ENCODE peak calls at places on chromosomes 12 and 14, in four cellular contexts. One of them, this sample, is unnamed.

GRCh38 chr14:49982522-49982951 is 89.7 kb downstream of the ARF6 start:
- DNase-seq in colonic mucosa: no peak
- DNase-seq in kidney: no peak
- DNase-seq in esophagus muscularis mucosa: no peak
- DNase-seq in this sample: no peak

GRCh38 chr12:90085491-90086274 is 377.0 kb upstream of the ATP2B1 start:
- DNase-seq in kidney: no peak
- DNase-seq in esophagus muscularis mucosa: no peak
- DNase-seq in colonic mucosa: no peak
- DNase-seq in this sample: no peak

GRCh38 chr14:73472182-73473114 is 14.1 kb upstream of the NUMB start:
- DNase-seq in colonic mucosa: no peak
- DNase-seq in kidney: no peak
- DNase-seq in esophagus muscularis mucosa: no peak
- DNase-seq in this sample: no peak

GRCh38 chr12:6688543-6688999 is 604 bp downstream of the ZNF384 start:
- DNase-seq in esophagus muscularis mucosa: no peak
- DNase-seq in colonic mucosa: peak; percentile 84
- DNase-seq in kidney: peak; percentile 85
- DNase-seq in this sample: no peak

GRCh38 chr14:33941727-33942126 is 9.1 kb downstream of the EGLN3 start:
- DNase-seq in colonic mucosa: no peak
- DNase-seq in kidney: no peak
- DNase-seq in esophagus muscularis mucosa: no peak
- DNase-seq in this sample: no peak

GRCh38 chr14:34340226-34340625 is 121.8 kb downstream of the SPTSSA start:
- DNase-seq in kidney: no peak
- DNase-seq in esophagus muscularis mucosa: no peak
- DNase-seq in colonic mucosa: no peak
- DNase-seq in this sample: no peak

GRCh38 chr14:29804481-29804880 is 123.2 kb downstream of the PRKD1 start:
- DNase-seq in kidney: no peak
- DNase-seq in colonic mucosa: no peak
- DNase-seq in esophagus muscularis mucosa: no peak
- DNase-seq in this sample: no peak

GRCh38 chr12:122406701-122407154 is 15.7 kb downstream of the CLIP1 start:
- DNase-seq in kidney: no peak
- DNase-seq in esophagus muscularis mucosa: no peak
- DNase-seq in colonic mucosa: no peak
- DNase-seq in this sample: no peak

GRCh38 chr14:101980700-101981099 is 16.3 kb downstream of the DYNC1H1 start:
- DNase-seq in kidney: no peak
- DNase-seq in esophagus muscularis mucosa: peak; percentile 96
- DNase-seq in colonic mucosa: no peak
- DNase-seq in this sample: no peak

GRCh38 chr12:88570103-88570502 is 10.2 kb downstream of the KITLG start:
- DNase-seq in colonic mucosa: no peak
- DNase-seq in esophagus muscularis mucosa: no peak
- DNase-seq in kidney: no peak
- DNase-seq in this sample: no peak

GRCh38 chr12:88574278-88574677 is 6.0 kb downstream of the KITLG start:
- DNase-seq in colonic mucosa: no peak
- DNase-seq in kidney: no peak
- DNase-seq in esophagus muscularis mucosa: no peak
- DNase-seq in this sample: no peak

GRCh38 chr12:88575361-88575959 is 4.8 kb downstream of the KITLG start:
- DNase-seq in colonic mucosa: no peak
- DNase-seq in kidney: no peak
- DNase-seq in esophagus muscularis mucosa: no peak
- DNase-seq in this sample: no peak

GRCh38 chr12:88571543-88571942 is 8.7 kb downstream of the KITLG start:
- DNase-seq in esophagus muscularis mucosa: no peak
- DNase-seq in colonic mucosa: no peak
- DNase-seq in kidney: no peak
- DNase-seq in this sample: no peak

GRCh38 chr12:88572785-88573565 is 7.3 kb downstream of the KITLG start:
- DNase-seq in kidney: no peak
- DNase-seq in esophagus muscularis mucosa: no peak
- DNase-seq in colonic mucosa: no peak
- DNase-seq in this sample: no peak
- H3K4me1 ChIP-seq in kidney: peaks cover 12% of the 10 kb centered on the region
- H3K4me1 ChIP-seq in esophagus muscularis mucosa: peaks cover 49% of the 10 kb centered on the region
- H3K4me1 ChIP-seq in colonic mucosa: no peaks in the 10 kb centered on the region
- H3K4me1 ChIP-seq in this sample: peaks cover 50% of the 10 kb centered on the region

GRCh38 chr12:32874083-32874482 is 22.5 kb downstream of the PKP2 start:
- DNase-seq in esophagus muscularis mucosa: no peak
- DNase-seq in colonic mucosa: peak; percentile 45
- DNase-seq in kidney: no peak
- DNase-seq in this sample: no peak
- H3K27ac ChIP-seq in esophagus muscularis mucosa: no peak overlapping the region
- H3K27ac ChIP-seq in colonic mucosa: peak overlapping the region; percentile 46
- H3K27ac ChIP-seq in kidney: no peak overlapping the region
- H3K27ac ChIP-seq in this sample: no peak overlapping the region

GRCh38 chr12:117404940-117405339 is 43.5 kb upstream of the NOS1 start:
- DNase-seq in esophagus muscularis mucosa: no peak
- DNase-seq in kidney: no peak
- DNase-seq in colonic mucosa: no peak
- DNase-seq in this sample: no peak

GRCh38 chr12:117403586-117404139 is 42.2 kb upstream of the NOS1 start:
- DNase-seq in colonic mucosa: no peak
- DNase-seq in kidney: no peak
- DNase-seq in esophagus muscularis mucosa: no peak
- DNase-seq in this sample: no peak

GRCh38 chr12:117404203-117404853 is 42.9 kb upstream of the NOS1 start:
- DNase-seq in kidney: no peak
- DNase-seq in esophagus muscularis mucosa: no peak
- DNase-seq in colonic mucosa: no peak
- DNase-seq in this sample: no peak

GRCh38 chr12:117400912-117401311 is 39.5 kb upstream of the NOS1 start:
- DNase-seq in kidney: no peak
- DNase-seq in colonic mucosa: no peak
- DNase-seq in esophagus muscularis mucosa: no peak
- DNase-seq in this sample: no peak

GRCh38 chr12:117402363-117402762 is 40.9 kb upstream of the NOS1 start:
- DNase-seq in colonic mucosa: no peak
- DNase-seq in esophagus muscularis mucosa: no peak
- DNase-seq in kidney: no peak
- DNase-seq in this sample: no peak
- H3K4me1 ChIP-seq in colonic mucosa: no peaks in the 10 kb centered on the region
- H3K4me1 ChIP-seq in esophagus muscularis mucosa: no peaks in the 10 kb centered on the region
- H3K4me1 ChIP-seq in kidney: no peaks in the 10 kb centered on the region
- H3K4me1 ChIP-seq in this sample: no peaks in the 10 kb centered on the region

GRCh38 chr12:24534632-24535031 is 414.3 kb downstream of the BCAT1 start:
- DNase-seq in colonic mucosa: no peak
- DNase-seq in esophagus muscularis mucosa: no peak
- DNase-seq in kidney: peak; percentile 77
- DNase-seq in this sample: no peak

GRCh38 chr12:24533953-24534352 is 414.9 kb downstream of the BCAT1 start:
- DNase-seq in colonic mucosa: no peak
- DNase-seq in esophagus muscularis mucosa: no peak
- DNase-seq in kidney: no peak
- DNase-seq in this sample: no peak

GRCh38 chr12:24535334-24536019 is 413.4 kb downstream of the BCAT1 start:
- DNase-seq in colonic mucosa: no peak
- DNase-seq in esophagus muscularis mucosa: no peak
- DNase-seq in kidney: no peak
- DNase-seq in this sample: no peak

GRCh38 chr12:24539646-24540045 is 409.3 kb downstream of the BCAT1 start:
- DNase-seq in esophagus muscularis mucosa: no peak
- DNase-seq in kidney: no peak
- DNase-seq in colonic mucosa: no peak
- DNase-seq in this sample: no peak

GRCh38 chr12:24537241-24537860 is 411.6 kb downstream of the BCAT1 start:
- DNase-seq in colonic mucosa: no peak
- DNase-seq in kidney: no peak
- DNase-seq in esophagus muscularis mucosa: no peak
- DNase-seq in this sample: no peak
- H3K27ac ChIP-seq in colonic mucosa: no peak overlapping the region
- H3K27ac ChIP-seq in kidney: peak overlapping the region; percentile 2
- H3K27ac ChIP-seq in esophagus muscularis mucosa: no peak overlapping the region
- H3K27ac ChIP-seq in this sample: peak overlapping the region; percentile 47

DNA sequence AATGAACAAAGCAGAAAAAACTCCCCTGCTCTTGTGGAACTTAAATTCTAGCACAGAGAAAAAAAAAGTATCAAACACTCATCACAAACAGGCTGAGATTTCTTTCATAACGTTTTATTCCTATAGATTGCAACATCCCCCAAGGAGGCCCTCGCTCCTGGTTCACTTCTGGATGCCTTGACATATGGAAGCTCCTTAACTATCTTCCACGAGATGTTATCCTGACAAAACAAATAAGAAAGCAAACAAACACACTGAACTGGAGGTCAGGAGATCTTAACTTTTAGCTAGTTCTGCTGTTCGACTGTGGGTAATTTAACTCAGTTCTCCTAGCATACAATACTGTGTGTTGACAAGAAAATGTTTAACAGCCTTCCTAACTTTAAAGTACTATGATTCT is 104.8 kb downstream of the ETV6 start:
- DNase-seq in esophagus muscularis mucosa: no peak
- DNase-seq in kidney: no peak
- DNase-seq in colonic mucosa: no peak
- DNase-seq in this sample: no peak
- H3K4me1 ChIP-seq in esophagus muscularis mucosa: peaks cover 55% of the 10 kb centered on the region
- H3K4me1 ChIP-seq in kidney: peaks cover 8% of the 10 kb centered on the region
- H3K4me1 ChIP-seq in colonic mucosa: peaks cover 6% of the 10 kb centered on the region
- H3K4me1 ChIP-seq in this sample: peaks cover 22% of the 10 kb centered on the region

GRCh38 chr14:77039285-77040058 is 11.0 kb upstream of the IRF2BPL start:
- DNase-seq in kidney: peak; percentile 23
- DNase-seq in colonic mucosa: no peak
- DNase-seq in esophagus muscularis mucosa: no peak
- DNase-seq in this sample: no peak

GRCh38 chr14:77040059-77040308 is 11.5 kb upstream of the IRF2BPL start:
- DNase-seq in kidney: no peak
- DNase-seq in colonic mucosa: no peak
- DNase-seq in esophagus muscularis mucosa: no peak
- DNase-seq in this sample: no peak

GRCh38 chr14:77040309-77040994 is 11.9 kb upstream of the IRF2BPL start:
- DNase-seq in esophagus muscularis mucosa: peak; percentile 100
- DNase-seq in colonic mucosa: peak; percentile 100
- DNase-seq in kidney: peak; percentile 100
- DNase-seq in this sample: peak; percentile 99

GRCh38 chr14:77041837-77042557 is 13.5 kb upstream of the IRF2BPL start:
- DNase-seq in kidney: peak; percentile 67
- DNase-seq in esophagus muscularis mucosa: no peak
- DNase-seq in colonic mucosa: no peak
- DNase-seq in this sample: no peak

GRCh38 chr14:77040995-77041744 is 12.7 kb upstream of the IRF2BPL start:
- DNase-seq in esophagus muscularis mucosa: no peak
- DNase-seq in kidney: peak; percentile 46
- DNase-seq in colonic mucosa: no peak
- DNase-seq in this sample: no peak
- H3K27ac ChIP-seq in esophagus muscularis mucosa: peak overlapping the region; percentile 100
- H3K27ac ChIP-seq in kidney: peak overlapping the region; percentile 88
- H3K27ac ChIP-seq in colonic mucosa: peak overlapping the region; percentile 80
- H3K27ac ChIP-seq in this sample: peak overlapping the region; percentile 96

GRCh38 chr12:113083863-113084430 is 27.4 kb downstream of the DTX1 start:
- DNase-seq in kidney: no peak
- DNase-seq in esophagus muscularis mucosa: no peak
- DNase-seq in colonic mucosa: no peak
- DNase-seq in this sample: no peak
- H3K4me1 ChIP-seq in kidney: peaks cover 3% of the 10 kb centered on the region
- H3K4me1 ChIP-seq in esophagus muscularis mucosa: no peaks in the 10 kb centered on the region
- H3K4me1 ChIP-seq in colonic mucosa: no peaks in the 10 kb centered on the region
- H3K4me1 ChIP-seq in this sample: no peaks in the 10 kb centered on the region